ENCODE peak calls at places on chromosomes 13 and 19, in seven cellular contexts. U is EL; L is naive thymus-derived CD4-positive, alpha-beta T cell; Q is Caco-2; X is neural progenitor cell; N is WTC11; T is T-cell. P is an unnamed sample.

GRCh38 chr19:55581145-55581827 is 638 bp upstream of the ZNF579 start:
- DNase-seq in U (peak), Q (peak), N (peak), L (no peak), T (no peak), X (peak), P (no peak)

GRCh38 chr19:47036233-47036651 is 12.2 kb downstream of the TMEM160 start:
- DNase-seq in Q (peak), T (no peak), L (no peak), N (no peak), X (peak), U (no peak), P (no peak)

GRCh38 chr13:78602561-78603239 is 652 bp downstream of the POU4F1 start:
- DNase-seq in N (peak), U (no peak), L (no peak), X (peak), T (no peak), Q (no peak), P (no peak)

GRCh38 chr19:1445185-1445931 is 4.6 kb upstream of the APC2 start:
- DNase-seq in L (peak), N (peak), X (peak), T (peak), U (peak), Q (no peak), P (peak)

GRCh38 chr13:44045179-44045562 is 165.5 kb downstream of the LACC1 start:
- DNase-seq in X (peak), N (no peak), Q (no peak), L (no peak), U (no peak), T (no peak), P (no peak)

GRCh38 chr19:4224470-4224869 is 4.9 kb upstream of the EBI3 start:
- DNase-seq in L (no peak), X (no peak), N (no peak), Q (no peak), U (no peak), T (no peak), P (no peak)

GRCh38 chr19:39085392-39085791 is 1.2 kb downstream of the ACP7 start:
- DNase-seq in Q (no peak), L (no peak), T (no peak), U (no peak), X (no peak), N (no peak), P (no peak)

GRCh38 chr13:59112375-59112774 is 1051.4 kb downstream of the DIAPH3 start:
- DNase-seq in T (no peak), X (peak), U (peak), N (no peak), L (no peak), Q (no peak), P (no peak)

GRCh38 chr13:43196750-43197149 is 173.4 kb downstream of the DNAJC15 start:
- DNase-seq in L (no peak), Q (no peak), U (no peak), X (no peak), T (no peak), N (no peak), P (no peak)

GRCh38 chr19:16457195-16457953 is 14.4 kb downstream of the EPS15L1 start:
- DNase-seq in L (no peak), X (peak), Q (no peak), U (peak), T (no peak), N (peak), P (no peak)

GRCh38 chr19:55368701-55369563 is 1.3 kb downstream of the IL11 start:
- DNase-seq in N (peak), U (peak), Q (no peak), T (no peak), L (no peak), X (peak), P (no peak)

GRCh38 chr13:96082640-96083039 is 7.3 kb upstream of the HS6ST3 start:
- DNase-seq in X (no peak), Q (no peak), U (no peak), N (no peak), T (no peak), L (no peak), P (no peak)

GRCh38 chr19:401836-402535 is 7.0 kb downstream of the C2CD4C start:
- DNase-seq in U (no peak), X (no peak), T (no peak), L (no peak), N (no peak), Q (no peak), P (no peak)

GRCh38 chr19:12899891-12900518 is 9.0 kb downstream of the GCDH start:
- DNase-seq in N (no peak), U (no peak), X (no peak), Q (no peak), L (no peak), T (no peak), P (no peak)

GRCh38 chr19:48614436-48615144 is at the start of gene FAM83E:
- DNase-seq in X (peak), Q (peak), N (peak), L (no peak), T (no peak), U (no peak), P (no peak)

GRCh38 chr13:95349267-95349666 is 48.0 kb upstream of the ABCC4 start:
- DNase-seq in U (no peak), N (no peak), Q (no peak), T (no peak), X (no peak), L (no peak), P (no peak)

P was measured in CD4-positive, alpha-beta memory T cell.